ENCODE peak calls at places on chromosomes 6 and 20, in eight cellular contexts. Y, V, F, Z, J, A, I and L are unnamed samples.

GRCh38 chr20:13661070-13661687 is 22.4 kb upstream of the TASP1 start:
- DNase-seq in F (peak), A (no peak), J (no peak), Z (no peak), V (no peak), I (no peak), Y (no peak), L (no peak)

GRCh38 chr20:22597303-22597702 is 12.9 kb upstream of the FOXA2 start:
- DNase-seq in I (no peak), A (no peak), J (no peak), F (no peak), Z (no peak), V (no peak), Y (no peak), L (no peak)

GRCh38 chr20:52722926-52723325 is 249.2 kb upstream of the TSHZ2 start:
- DNase-seq in Y (no peak), V (no peak), J (no peak), I (no peak), Z (no peak), A (no peak), F (no peak), L (no peak)

GRCh38 chr20:5557123-5557522 is 193.1 kb upstream of the SHLD1 start:
- DNase-seq in F (peak), I (peak), Z (no peak), Y (no peak), A (peak), J (peak), V (peak), L (peak)

GRCh38 chr6:41673704-41674000 is 35.4 kb downstream of the MDFI start:
- DNase-seq in J (no peak), I (no peak), F (no peak), Y (no peak), Z (no peak), A (no peak), V (no peak), L (no peak)

GRCh38 chr20:58558483-58559367 is 43.5 kb upstream of the APCDD1L start:
- DNase-seq in J (no peak), I (no peak), F (no peak), Y (no peak), Z (no peak), A (no peak), V (no peak), L (no peak)

GRCh38 chr6:39881851-39882566 is 52.3 kb downstream of the MOCS1 start:
- DNase-seq in V (no peak), Y (no peak), A (no peak), F (peak), J (no peak), Z (peak), I (no peak), L (no peak)

GRCh38 chr6:24454452-24454851 is 34.9 kb downstream of the GPLD1 start:
- DNase-seq in Y (no peak), V (no peak), A (no peak), Z (no peak), I (no peak), F (no peak), J (no peak), L (no peak)

GRCh38 chr20:16846011-16846410 is 97.9 kb downstream of the OTOR start:
- DNase-seq in A (no peak), J (no peak), Z (peak), F (no peak), V (no peak), Y (peak), I (no peak), L (no peak)

GRCh38 chr6:161319231-161319630 is 45.4 kb upstream of the AGPAT4 start:
- DNase-seq in J (no peak), Z (no peak), Y (no peak), V (no peak), A (no peak), I (no peak), F (no peak), L (no peak)

GRCh38 chr6:6740595-6740994 is 152.1 kb downstream of the LY86 start:
- DNase-seq in J (no peak), I (no peak), V (no peak), F (no peak), Y (no peak), A (no peak), Z (no peak), L (no peak)

GRCh38 chr20:36582821-36583220 is 9.4 kb downstream of the TGIF2 start:
- DNase-seq in I (no peak), Y (no peak), J (no peak), A (no peak), Z (no peak), V (no peak), F (no peak), L (no peak)

GRCh38 chr20:36587388-36588136 is 14.2 kb downstream of the TGIF2 start:
- DNase-seq in Y (no peak), I (no peak), J (no peak), A (no peak), V (no peak), F (no peak), Z (no peak), L (no peak)

GRCh38 chr20:36584018-36584481 is 10.7 kb downstream of the TGIF2 start:
- DNase-seq in J (no peak), I (no peak), V (no peak), Z (no peak), A (no peak), Y (no peak), F (no peak), L (no peak)

GRCh38 chr20:36582322-36582721 is 8.9 kb downstream of the TGIF2 start:
- DNase-seq in F (no peak), A (no peak), J (no peak), Y (no peak), V (no peak), Z (no peak), I (no peak), L (no peak)

DNA sequence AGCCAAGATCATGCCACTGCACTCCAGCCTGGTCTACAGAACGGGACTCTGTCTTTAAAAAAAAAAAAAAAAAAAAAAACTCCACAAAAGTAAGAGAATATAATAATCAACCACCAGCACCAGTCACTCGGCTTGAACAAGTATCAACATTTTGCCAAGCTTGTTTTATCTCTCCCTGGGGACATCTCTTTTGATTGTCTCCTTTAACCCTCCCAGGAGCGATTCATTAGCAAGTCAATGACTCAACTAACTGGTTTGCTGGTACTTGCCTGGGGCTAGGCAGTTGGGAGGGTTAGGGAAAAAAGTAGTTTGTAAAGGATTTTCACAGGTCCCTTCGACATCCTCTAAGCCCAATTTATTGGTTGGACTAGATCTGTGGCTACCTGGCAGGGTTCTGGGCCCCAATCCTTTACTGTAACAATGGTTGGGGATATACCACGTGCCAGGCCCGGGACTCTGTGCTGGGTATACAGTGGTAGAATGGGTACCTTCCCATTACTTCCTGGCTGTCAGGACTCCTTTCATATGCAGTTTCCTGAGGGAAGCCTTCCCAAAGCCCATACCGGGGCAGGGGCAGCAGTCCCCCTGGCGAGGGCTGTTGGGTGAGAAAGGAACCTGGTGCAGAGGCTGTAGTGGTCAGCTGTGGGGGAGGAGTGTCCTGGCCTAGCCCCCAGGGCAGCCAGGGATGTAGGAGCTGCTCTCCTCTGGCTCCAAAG is 12.2 kb downstream of the TGIF2 start:
- DNase-seq in Z (no peak), I (no peak), J (no peak), V (no peak), F (no peak), Y (no peak), A (no peak), L (no peak)
- H3K4me3 ChIP-seq in Z (no peak), I (no peak), J (no peak), V (no peak), F (no peak), Y (no peak), A (no peak), L (no peak)

GRCh38 chr20:4247898-4248858 is 232.8 kb upstream of the RNF24 start:
- DNase-seq in V (no peak), Y (no peak), I (no peak), Z (no peak), A (no peak), J (no peak), F (no peak), L (no peak)
- H3K4me3 ChIP-seq in V (peak), Y (no peak), I (no peak), Z (no peak), A (no peak), J (no peak), F (no peak), L (no peak)

DNA sequence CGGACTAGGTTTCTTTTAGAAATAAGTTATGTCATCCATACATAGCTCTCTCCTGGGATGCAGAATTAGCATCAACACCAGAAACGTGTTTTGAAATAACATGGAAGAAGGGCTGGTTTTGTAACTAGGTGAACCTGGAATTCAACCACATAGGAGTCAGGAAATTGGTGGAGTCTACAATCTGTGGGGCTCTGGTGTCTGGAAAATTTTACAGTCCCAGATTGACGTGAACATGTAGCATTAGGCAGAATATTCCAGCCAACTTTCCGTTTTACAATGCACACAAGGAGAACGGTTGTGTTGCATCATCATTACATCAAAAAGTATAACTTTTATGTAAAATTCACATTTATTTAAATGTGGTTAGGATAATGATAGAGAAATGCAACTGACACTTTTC is 1.9 kb downstream of the KCNQ5 start:
- DNase-seq in V (no peak), A (no peak), F (no peak), J (no peak), I (no peak), Z (no peak), Y (no peak), L (no peak)
- H3K4me3 ChIP-seq in V (no peak), A (no peak), F (no peak), J (peak), I (no peak), Z (no peak), Y (no peak), L (no peak)

GRCh38 chr20:44344723-44345122 is 7.9 kb downstream of the R3HDML start:
- DNase-seq in I (no peak), Z (no peak), Y (no peak), F (no peak), V (no peak), A (no peak), J (no peak), L (no peak)

GRCh38 chr20:44343162-44343675 is 6.4 kb downstream of the R3HDML start:
- DNase-seq in J (no peak), V (no peak), Y (no peak), I (no peak), A (no peak), Z (no peak), F (no peak), L (no peak)

GRCh38 chr20:44345147-44345546 is 8.3 kb downstream of the R3HDML start:
- DNase-seq in I (no peak), J (no peak), F (no peak), Z (no peak), Y (no peak), V (no peak), A (no peak), L (no peak)

GRCh38 chr20:44336725-44337380 is at the start of gene R3HDML:
- DNase-seq in F (no peak), A (no peak), J (no peak), Y (no peak), I (no peak), V (no peak), Z (no peak), L (no peak)

GRCh38 chr20:44342240-44342639 is 5.4 kb downstream of the R3HDML start:
- DNase-seq in J (no peak), F (no peak), Z (no peak), Y (no peak), V (no peak), I (no peak), A (no peak), L (no peak)
- H3K4me3 ChIP-seq in J (no peak), F (no peak), Z (no peak), Y (no peak), V (no peak), I (no peak), A (no peak), L (no peak)

GRCh38 chr20:15196580-15197255 is 859.3 kb upstream of the FLRT3 start:
- DNase-seq in F (no peak), Y (no peak), A (no peak), V (no peak), J (no peak), I (no peak), Z (no peak), L (no peak)
- H3K4me3 ChIP-seq in F (no peak), Y (no peak), A (no peak), V (no peak), J (no peak), I (no peak), Z (no peak), L (no peak)

DNA sequence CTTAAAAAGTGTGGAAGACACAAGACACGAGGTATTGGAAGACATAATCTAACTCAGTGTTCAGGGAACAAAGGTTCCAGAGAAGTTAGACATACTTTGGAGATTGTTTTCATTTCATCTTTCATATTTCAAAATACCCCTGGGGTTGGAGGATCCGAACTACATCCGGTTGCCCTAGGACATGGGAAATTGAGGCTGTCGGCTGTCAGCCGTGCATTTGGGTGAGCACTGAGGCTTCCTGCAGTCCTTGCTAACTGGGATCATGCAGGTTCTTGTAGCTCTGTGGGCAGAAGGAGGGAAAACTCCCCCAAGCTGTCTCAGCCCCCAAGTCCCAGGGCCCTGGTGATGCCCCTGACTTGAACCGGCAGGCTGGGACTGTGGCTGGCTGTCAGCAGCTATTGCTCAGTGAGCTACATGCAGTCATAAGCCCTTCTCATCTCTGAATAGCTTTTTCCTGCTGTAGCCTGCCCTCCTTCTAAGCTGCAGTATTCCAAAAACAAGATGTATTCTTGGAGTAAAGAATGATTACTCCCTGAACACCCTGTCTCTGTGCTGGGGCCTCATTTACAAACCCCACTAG is 17.8 kb downstream of the MTRES1 start:
- DNase-seq in Y (no peak), I (no peak), Z (no peak), J (no peak), F (peak), A (no peak), V (no peak), L (no peak)
- H3K4me3 ChIP-seq in Y (no peak), I (no peak), Z (no peak), J (no peak), F (peak), A (no peak), V (no peak), L (no peak)

GRCh38 chr6:35668096-35668495 is 20.6 kb downstream of the FKBP5 start:
- DNase-seq in Y (no peak), J (peak), I (no peak), F (no peak), A (no peak), Z (no peak), V (no peak), L (no peak)
- H3K4me3 ChIP-seq in Y (no peak), J (no peak), I (no peak), F (peak), A (no peak), Z (no peak), V (peak), L (no peak)

DNA sequence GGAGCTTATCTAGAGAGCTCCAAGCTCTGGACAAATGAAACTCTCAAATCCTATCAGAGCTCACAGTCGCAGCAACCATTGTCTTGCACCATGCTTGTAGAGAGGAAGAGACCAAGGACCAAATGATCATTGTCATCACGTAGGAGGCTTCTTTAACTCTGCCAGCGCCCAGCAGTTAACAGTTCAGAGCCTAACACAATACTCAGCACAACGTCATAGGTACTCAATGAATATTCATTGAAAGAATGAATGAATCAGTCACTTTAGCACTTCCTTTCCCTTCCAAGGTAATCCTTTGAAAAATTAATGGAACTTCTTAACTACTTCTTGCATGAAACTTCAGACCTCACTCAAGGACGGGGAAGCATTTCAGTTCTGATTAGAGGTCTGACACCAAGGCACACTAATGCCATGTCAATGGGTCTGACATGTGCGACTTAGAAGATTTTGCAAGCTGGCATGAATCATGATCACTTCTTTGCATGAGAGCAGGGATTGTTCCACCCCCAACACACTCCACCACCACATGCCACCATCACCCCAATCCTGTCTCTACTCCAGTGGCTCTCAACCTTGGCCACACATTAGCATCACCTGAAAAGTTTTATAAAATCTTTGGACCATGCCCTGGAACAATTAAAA is 45.1 kb downstream of the KHDC1L start:
- DNase-seq in V (no peak), A (no peak), Y (no peak), F (no peak), J (no peak), Z (no peak), I (no peak), L (no peak)
- H3K4me3 ChIP-seq in V (no peak), A (no peak), Y (no peak), F (no peak), J (peak), Z (no peak), I (no peak), L (no peak)

GRCh38 chr20:43191946-43192847 is 2.5 kb upstream of the PTPRT start:
- DNase-seq in A (peak), V (no peak), Y (no peak), F (peak), Z (no peak), J (no peak), I (peak), L (peak)

GRCh38 chr20:43188861-43189613 is 669 bp downstream of the PTPRT start:
- DNase-seq in Y (no peak), I (no peak), Z (no peak), J (no peak), V (no peak), F (no peak), A (no peak), L (no peak)

GRCh38 chr20:43191143-43191542 is 1.4 kb upstream of the PTPRT start:
- DNase-seq in J (no peak), Z (no peak), F (no peak), A (no peak), V (no peak), Y (no peak), I (no peak), L (no peak)

GRCh38 chr20:43189614-43190331 is at the start of gene PTPRT:
- DNase-seq in Z (no peak), V (no peak), F (no peak), J (no peak), Y (no peak), I (no peak), A (no peak), L (no peak)

DNA sequence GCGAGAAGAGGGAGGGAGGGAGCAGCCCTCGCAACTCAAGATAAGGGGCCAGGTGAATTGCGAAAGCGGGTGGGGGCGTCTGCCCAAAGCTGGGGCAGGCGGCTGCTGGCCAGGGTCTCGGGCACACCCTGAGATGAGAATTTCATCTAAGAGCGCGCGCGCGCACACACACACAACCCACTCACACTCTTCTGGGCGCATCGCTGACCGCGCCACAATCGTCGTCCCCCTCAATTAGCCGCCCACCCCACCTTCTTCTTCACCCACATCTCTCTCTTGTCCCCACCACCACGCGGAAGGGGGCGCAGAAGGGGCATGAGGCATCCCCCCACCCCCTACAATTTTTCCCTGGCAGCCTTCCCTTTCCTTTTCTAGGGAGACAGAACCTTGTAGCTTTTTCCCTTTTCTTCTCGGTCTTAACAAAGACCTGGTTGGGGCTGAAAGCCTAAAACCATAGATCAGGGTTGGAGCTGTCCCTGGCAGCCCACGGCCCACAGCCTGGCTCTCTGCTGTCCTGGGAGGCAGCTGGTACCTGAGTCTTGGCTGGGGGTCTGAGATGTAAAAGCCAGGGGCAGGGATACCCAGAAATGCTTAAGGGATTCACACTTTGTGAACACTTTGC is 737 bp upstream of the PTPRT start:
- DNase-seq in I (no peak), V (no peak), F (no peak), Y (no peak), Z (no peak), J (no peak), A (no peak), L (no peak)
- H3K4me3 ChIP-seq in I (no peak), V (peak), F (no peak), Y (no peak), Z (no peak), J (no peak), A (no peak), L (no peak)